ENCODE peak calls at places on chromosomes 5 and 9, in four cellular contexts. J, X, U and A are unnamed samples.

GRCh38 chr5:157025093-157025698 is 33.7 kb downstream of the HAVCR1 start:
- DNase-seq in J (peak), X (no peak), U (no peak), A (no peak)

GRCh38 chr5:39473156-39473779 is 48.5 kb upstream of the DAB2 start:
- DNase-seq in J (no peak), X (no peak), U (peak), A (peak)

GRCh38 chr9:893843-894420 is 52.4 kb downstream of the DMRT1 start:
- DNase-seq in J (peak), X (peak), U (peak), A (peak)

GRCh38 chr9:21559402-21560280 is 77.5 kb upstream of the IFNE start:
- DNase-seq in J (peak), X (peak), U (peak), A (peak)

GRCh38 chr5:140365282-140365681 is 5.3 kb downstream of the SLC4A9 start:
- DNase-seq in J (no peak), X (no peak), U (no peak), A (no peak)

GRCh38 chr5:151243564-151243963 is 9.4 kb upstream of the GM2A start:
- DNase-seq in J (no peak), X (no peak), U (no peak), A (no peak)

GRCh38 chr9:109440797-109441287 is 57.3 kb downstream of the PTPN3 start:
- DNase-seq in J (peak), X (peak), U (peak), A (peak)

GRCh38 chr5:88045931-88046461 is 222.6 kb downstream of the TMEM161B start:
- DNase-seq in J (no peak), X (no peak), U (no peak), A (no peak)

GRCh38 chr9:71704806-71705205 is 63.5 kb downstream of the CEMIP2 start:
- DNase-seq in J (no peak), X (no peak), U (no peak), A (no peak)

GRCh38 chr9:33106827-33107621 is 30.6 kb upstream of the SMU1 start:
- DNase-seq in J (no peak), X (no peak), U (peak), A (peak)

GRCh38 chr5:166899343-166899742 is 1392.1 kb upstream of the WWC1 start:
- DNase-seq in J (no peak), X (no peak), U (no peak), A (no peak)

GRCh38 chr9:72843525-72844439 is 109.1 kb downstream of the ALDH1A1 start:
- DNase-seq in J (no peak), X (no peak), U (no peak), A (peak)

GRCh38 chr9:127700594-127701255 is 6.1 kb upstream of the CFAP157 start:
- DNase-seq in J (no peak), X (no peak), U (no peak), A (no peak)

GRCh38 chr5:43232943-43233833 is 41.2 kb downstream of the NIM1K start:
- DNase-seq in J (no peak), X (no peak), U (no peak), A (no peak)

GRCh38 chr5:155591273-155591672 is 577.7 kb downstream of the KIF4B start:
- DNase-seq in J (no peak), X (no peak), U (no peak), A (no peak)

GRCh38 chr5:20683241-20683940 is 695.4 kb upstream of the CDH18 start:
- DNase-seq in J (no peak), X (no peak), U (no peak), A (no peak)

GRCh38 chr9:87659534-87660419 is 66.1 kb upstream of the CTSL start:
- DNase-seq in J (no peak), X (no peak), U (no peak), A (no peak)

GRCh38 chr5:134430001-134430569 is 18.4 kb upstream of the CDKN2AIPNL start:
- DNase-seq in J (no peak), X (peak), U (no peak), A (no peak)

GRCh38 chr9:121640076-121640475 is 11.4 kb upstream of the DAB2IP start:
- DNase-seq in J (peak), X (peak), U (no peak), A (peak)

GRCh38 chr9:83754383-83754977 is 46.7 kb upstream of the UBQLN1 start:
- DNase-seq in J (no peak), X (no peak), U (no peak), A (no peak)

GRCh38 chr5:1926471-1927341 is 44.0 kb upstream of the IRX4 start:
- DNase-seq in J (no peak), X (no peak), U (no peak), A (no peak)

GRCh38 chr9:93041108-93041802 is 17.2 kb upstream of the SUSD3 start:
- DNase-seq in J (no peak), X (no peak), U (no peak), A (peak)

GRCh38 chr5:133925866-133926488 is 42.4 kb downstream of the C5orf15 start:
- DNase-seq in J (no peak), X (no peak), U (no peak), A (peak)

GRCh38 chr9:24832307-24832706 is 286.6 kb upstream of the IZUMO3 start:
- DNase-seq in J (no peak), X (peak), U (no peak), A (peak)

GRCh38 chr5:39373797-39374196 is 9.5 kb upstream of the C9 start:
- DNase-seq in J (no peak), X (no peak), U (no peak), A (no peak)

GRCh38 chr9:100150209-100150608 is 51.2 kb downstream of the INVS start:
- DNase-seq in J (no peak), X (no peak), U (peak), A (peak)

GRCh38 chr5:140219068-140219971 is 44.3 kb downstream of the CYSTM1 start:
- DNase-seq in J (no peak), X (no peak), U (no peak), A (peak)

GRCh38 chr5:90802695-90803317 is 244.2 kb downstream of the ADGRV1 start:
- DNase-seq in J (no peak), X (peak), U (peak), A (peak)

GRCh38 chr5:142073617-142074405 is 34.8 kb upstream of the NDFIP1 start:
- DNase-seq in J (no peak), X (no peak), U (no peak), A (no peak)

GRCh38 chr9:2093920-2094597 is 78.9 kb downstream of the SMARCA2 start:
- DNase-seq in J (no peak), X (no peak), U (peak), A (peak)

GRCh38 chr9:99377790-99378775 is 156.0 kb downstream of the SEC61B start:
- DNase-seq in J (no peak), X (no peak), U (peak), A (peak)

GRCh38 chr5:66864240-66864884 is 268.2 kb downstream of the MAST4 start:
- DNase-seq in J (no peak), X (no peak), U (no peak), A (peak)

GRCh38 chr9:76322810-76323209 is 71.4 kb downstream of the RFK start:
- DNase-seq in J (no peak), X (no peak), U (no peak), A (no peak)

GRCh38 chr5:77924081-77924480 is 147.9 kb upstream of the TBCA start:
- DNase-seq in J (no peak), X (no peak), U (no peak), A (no peak)

GRCh38 chr5:113378960-113379541 is 55.7 kb downstream of the TSSK1B start:
- DNase-seq in J (peak), X (peak), U (peak), A (peak)

GRCh38 chr5:53123702-53124101 is 14.1 kb upstream of the MOCS2 start:
- DNase-seq in J (no peak), X (no peak), U (peak), A (peak)

GRCh38 chr5:145775893-145776444 is 59.2 kb downstream of the PRELID2 start:
- DNase-seq in J (no peak), X (no peak), U (peak), A (peak)